ENCODE peak calls at places on chromosomes 11 and 22, in seven cellular contexts. B is endothelial cell; L is M059J; I is amniotic stem cell; S is NCI-H748 treated with DMSO at 0.1 percent for 48 hours; M is activated T-helper 9 cell treated with anti-CD3 and anti-CD28 coated beads, Interleukin-2, amount 50 U/mL, for 16 hours; Z is immature natural killer cell. D is an unnamed sample.

GRCh38 chr11:119567667-119568582 is 145.0 kb upstream of the THY1 start:
- DNase-seq in B (no peak), L (peak), I (peak), S (peak), M (no peak), Z (no peak), D (no peak)

GRCh38 chr11:48088682-48089050 is 108.3 kb downstream of the PTPRJ start:
- DNase-seq in B (no peak), L (no peak), I (no peak), S (no peak), M (no peak), Z (no peak), D (no peak)

GRCh38 chr11:71244116-71244815 is 8.1 kb downstream of the SHANK2 start:
- DNase-seq in B (no peak), L (no peak), I (no peak), S (no peak), M (no peak), Z (no peak), D (no peak)

GRCh38 chr11:18974192-18974591 is 35.0 kb upstream of the MRGPRX1 start:
- DNase-seq in B (no peak), L (no peak), I (no peak), S (no peak), M (no peak), Z (no peak), D (no peak)

GRCh38 chr11:1230456-1231395 is 7.9 kb downstream of the MUC5B start:
- DNase-seq in B (no peak), L (no peak), I (no peak), S (no peak), M (no peak), Z (no peak), D (no peak)

GRCh38 chr22:36737776-36738175 is 34.2 kb upstream of the CACNG2 start:
- DNase-seq in B (no peak), L (no peak), I (no peak), S (no peak), M (no peak), Z (no peak), D (no peak)

GRCh38 chr22:49962751-49963646 is 2.4 kb downstream of the PIM3 start:
- DNase-seq in B (no peak), L (no peak), I (no peak), S (no peak), M (no peak), Z (no peak), D (no peak)

GRCh38 chr11:114236829-114237228 is 59.4 kb upstream of the NNMT start:
- DNase-seq in B (no peak), L (no peak), I (no peak), S (no peak), M (no peak), Z (no peak), D (no peak)

GRCh38 chr11:31720666-31721199 is 90.4 kb downstream of the PAX6 start:
- DNase-seq in B (no peak), L (no peak), I (no peak), S (no peak), M (no peak), Z (no peak), D (no peak)

GRCh38 chr22:38455530-38456271 is 702 bp upstream of the KCNJ4 start:
- DNase-seq in B (peak), L (no peak), I (no peak), S (no peak), M (no peak), Z (no peak), D (no peak)

GRCh38 chr22:39247379-39247778 is 2.6 kb upstream of the PDGFB start:
- DNase-seq in B (no peak), L (no peak), I (no peak), S (no peak), M (no peak), Z (no peak), D (no peak)

GRCh38 chr11:60771879-60772525 is 13.1 kb upstream of the MS4A10 start:
- DNase-seq in B (no peak), L (peak), I (no peak), S (no peak), M (no peak), Z (no peak), D (no peak)

GRCh38 chr11:64696045-64696444 is 27.0 kb downstream of the NRXN2 start:
- DNase-seq in B (no peak), L (no peak), I (no peak), S (no peak), M (no peak), Z (no peak), D (no peak)

GRCh38 chr11:88320149-88320559 is 17.4 kb downstream of the CTSC start:
- DNase-seq in B (no peak), L (peak), I (peak), S (no peak), M (no peak), Z (no peak), D (no peak)

GRCh38 chr22:37627545-37627944 is 11.9 kb upstream of the SH3BP1 start:
- DNase-seq in B (no peak), L (no peak), I (no peak), S (no peak), M (no peak), Z (peak), D (peak)

GRCh38 chr11:40166892-40167291 is 1292.6 kb downstream of the LRRC4C start:
- DNase-seq in B (no peak), L (peak), I (no peak), S (no peak), M (no peak), Z (no peak), D (no peak)

GRCh38 chr11:94708642-94709041 is 59.5 kb upstream of the AMOTL1 start:
- DNase-seq in B (no peak), L (no peak), I (no peak), S (no peak), M (no peak), Z (no peak), D (no peak)

GRCh38 chr11:62428871-62429601 is 10.2 kb downstream of the SCGB1A1 start:
- DNase-seq in B (no peak), L (peak), I (no peak), S (no peak), M (no peak), Z (no peak), D (no peak)

GRCh38 chr11:19627566-19627965 is 85.1 kb upstream of the NAV2 start:
- DNase-seq in B (no peak), L (no peak), I (no peak), S (no peak), M (no peak), Z (no peak), D (no peak)

GRCh38 chr22:45428391-45429385 is 15.2 kb downstream of the RIBC2 start:
- DNase-seq in B (no peak), L (no peak), I (no peak), S (no peak), M (no peak), Z (no peak), D (no peak)

D was measured in KG1.